ENCODE peak calls at places on chromosomes 16 and 17, in eight cellular contexts. X, M, V, D, K, C, Y and W are unnamed samples.

GRCh38 chr17:66966529-66967418 is 2.3 kb downstream of the CACNG4 start:
- DNase-seq in X (no peak), M (no peak), V (no peak), D (no peak), K (no peak), C (no peak), Y (no peak), W (no peak)

GRCh38 chr17:77581480-77581879 is 377.0 kb upstream of the TNRC6C start:
- DNase-seq in X (no peak), M (no peak), V (no peak), D (no peak), K (no peak), C (no peak), Y (no peak), W (no peak)

GRCh38 chr17:78131172-78132085 is 858 bp downstream of the TMC8 start:
- DNase-seq in X (no peak), M (no peak), V (no peak), D (no peak), K (no peak), C (no peak), Y (no peak), W (no peak)

GRCh38 chr17:81578038-81578441 is 25.9 kb upstream of the FAAP100 start:
- DNase-seq in X (no peak), M (no peak), V (no peak), D (no peak), K (no peak), C (no peak), Y (no peak), W (no peak)

GRCh38 chr16:397135-397661 is at the start of gene NME4:
- DNase-seq in X (peak), M (no peak), V (peak), D (peak), K (no peak), C (peak), Y (peak), W (no peak)

GRCh38 chr16:23509763-23510153 is 536 bp downstream of the GGA2 start:
- DNase-seq in X (no peak), M (no peak), V (peak), D (peak), K (no peak), C (peak), Y (no peak), W (no peak)

GRCh38 chr17:1123397-1124237 is 56.2 kb downstream of the ABR start:
- DNase-seq in X (no peak), M (no peak), V (no peak), D (no peak), K (no peak), C (peak), Y (no peak), W (no peak)

GRCh38 chr17:81523139-81524062 is 4.8 kb upstream of the FSCN2 start:
- DNase-seq in X (no peak), M (no peak), V (peak), D (peak), K (no peak), C (peak), Y (no peak), W (no peak)

GRCh38 chr16:4696172-4696904 is 3.0 kb downstream of the NUDT16L1 start:
- DNase-seq in X (no peak), M (peak), V (peak), D (no peak), K (no peak), C (peak), Y (no peak), W (no peak)

GRCh38 chr17:61007980-61008379 is 330.3 kb downstream of the BCAS3 start:
- DNase-seq in X (no peak), M (no peak), V (no peak), D (no peak), K (no peak), C (no peak), Y (no peak), W (no peak)

GRCh38 chr17:38672788-38673713 is 1.7 kb downstream of the EPOP start:
- DNase-seq in X (no peak), M (no peak), V (no peak), D (no peak), K (no peak), C (no peak), Y (no peak), W (no peak)

GRCh38 chr17:80752369-80752705 is 207.7 kb downstream of the RPTOR start:
- DNase-seq in X (no peak), M (no peak), V (no peak), D (no peak), K (no peak), C (no peak), Y (no peak), W (no peak)

GRCh38 chr17:60155427-60155814 is 5.6 kb downstream of the CA4 start:
- DNase-seq in X (no peak), M (no peak), V (no peak), D (no peak), K (no peak), C (no peak), Y (no peak), W (no peak)

GRCh38 chr17:76458580-76459490 is 5.9 kb upstream of the UBE2O start:
- DNase-seq in X (peak), M (no peak), V (peak), D (peak), K (no peak), C (peak), Y (no peak), W (peak)

GRCh38 chr16:62665269-62665668 is 629.0 kb upstream of the CDH8 start:
- DNase-seq in X (no peak), M (no peak), V (no peak), D (peak), K (no peak), C (no peak), Y (no peak), W (no peak)

GRCh38 chr17:57541472-57542394 is 203.4 kb downstream of the CCDC182 start:
- DNase-seq in X (no peak), M (no peak), V (no peak), D (no peak), K (no peak), C (peak), Y (no peak), W (no peak)

GRCh38 chr17:21358682-21359482 is 17.3 kb upstream of the KCNJ12 start:
- DNase-seq in X (no peak), M (no peak), V (no peak), D (no peak), K (no peak), C (peak), Y (no peak), W (no peak)

GRCh38 chr17:42684929-42685556 is 2.7 kb downstream of the CNTNAP1 start:
- DNase-seq in X (no peak), M (no peak), V (no peak), D (no peak), K (no peak), C (no peak), Y (no peak), W (no peak)

GRCh38 chr17:48498168-48498840 is 32.5 kb downstream of the HOXB1 start:
- DNase-seq in X (no peak), M (no peak), V (no peak), D (no peak), K (no peak), C (no peak), Y (no peak), W (no peak)

GRCh38 chr17:58005728-58006562 is 1.1 kb downstream of the SRSF1 start:
- DNase-seq in X (no peak), M (no peak), V (no peak), D (no peak), K (no peak), C (no peak), Y (no peak), W (no peak)

GRCh38 chr17:48127371-48128051 is 19.9 kb downstream of the SNX11 start:
- DNase-seq in X (peak), M (no peak), V (no peak), D (no peak), K (no peak), C (no peak), Y (no peak), W (no peak)

GRCh38 chr16:89599451-89599858 is 14.0 kb upstream of the DPEP1 start:
- DNase-seq in X (peak), M (no peak), V (no peak), D (no peak), K (no peak), C (no peak), Y (no peak), W (no peak)

GRCh38 chr17:53950858-53951250 is 128.1 kb downstream of the KIF2B start:
- DNase-seq in X (no peak), M (no peak), V (no peak), D (no peak), K (no peak), C (no peak), Y (no peak), W (no peak)

GRCh38 chr16:9340402-9341095 is 249.1 kb downstream of the HAPSTR1 start:
- DNase-seq in X (no peak), M (no peak), V (no peak), D (no peak), K (no peak), C (no peak), Y (no peak), W (no peak)
- TF ChIP-seq CTCF in X (no peak), M (no peak), V (no peak), D (no peak), K (no peak), C (no peak), Y (no peak), W (no peak)

GRCh38 chr16:85613609-85614337 is 651 bp downstream of the GSE1 start:
- DNase-seq in X (peak), M (peak), V (peak), D (no peak), K (no peak), C (peak), Y (peak), W (peak)

GRCh38 chr16:85611455-85612190 is 1.5 kb upstream of the GSE1 start:
- DNase-seq in X (no peak), M (peak), V (peak), D (no peak), K (peak), C (peak), Y (peak), W (peak)

GRCh38 chr16:85611205-85611454 is 2.0 kb upstream of the GSE1 start:
- DNase-seq in X (no peak), M (no peak), V (no peak), D (no peak), K (no peak), C (peak), Y (no peak), W (no peak)

GRCh38 chr16:85612801-85613608 is at the start of gene GSE1:
- DNase-seq in X (peak), M (peak), V (peak), D (peak), K (no peak), C (peak), Y (peak), W (peak)

GRCh38 chr16:85612191-85612800 is 826 bp upstream of the GSE1 start:
- DNase-seq in X (peak), M (peak), V (peak), D (no peak), K (peak), C (peak), Y (peak), W (peak)
- TF ChIP-seq CTCF in X (no peak), M (no peak), V (no peak), D (no peak), K (no peak), C (no peak), Y (no peak), W (no peak)

GRCh38 chr16:2508722-2509400 is 4.9 kb upstream of the ATP6V0C start:
- DNase-seq in X (no peak), M (no peak), V (no peak), D (no peak), K (no peak), C (no peak), Y (no peak), W (no peak)
- TF ChIP-seq CTCF in X (no peak), M (no peak), V (no peak), D (no peak), K (no peak), C (no peak), Y (no peak), W (no peak)

DNA sequence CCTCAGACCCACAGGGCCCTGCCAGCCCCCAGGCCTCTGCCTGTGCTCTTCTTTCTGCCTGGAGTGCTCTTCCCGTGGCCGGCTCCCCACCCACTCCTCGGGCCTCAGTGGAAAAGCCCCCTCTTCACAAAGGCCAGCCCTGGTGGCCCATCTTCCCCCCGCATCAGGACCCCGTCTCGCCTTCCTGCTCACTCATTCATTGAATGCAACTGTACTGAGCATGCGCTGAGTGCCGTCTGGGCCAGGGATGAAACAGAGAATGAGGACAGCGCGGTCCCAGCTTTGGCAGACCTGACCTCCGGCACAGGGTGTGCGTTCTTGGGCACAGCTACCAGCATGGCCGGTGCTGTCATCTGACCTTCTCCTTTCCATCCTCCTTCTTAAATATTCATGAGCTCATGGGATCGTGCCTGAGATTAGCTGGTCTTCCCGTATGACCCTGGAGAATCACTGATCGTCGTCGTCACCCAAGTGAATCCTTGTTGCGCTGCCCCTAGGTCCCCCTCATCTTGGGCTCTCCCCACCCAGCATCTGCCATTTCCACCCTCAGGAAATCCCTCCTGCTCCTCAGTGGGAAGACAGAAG is 16.4 kb upstream of the OSGIN1 start:
- DNase-seq in X (no peak), M (no peak), V (no peak), D (no peak), K (no peak), C (no peak), Y (no peak), W (no peak)
- TF ChIP-seq CTCF in X (no peak), M (no peak), V (no peak), D (no peak), K (no peak), C (no peak), Y (no peak), W (no peak)

GRCh38 chr16:29805232-29806095 is 865 bp upstream of the MAZ start:
- DNase-seq in X (peak), M (peak), V (peak), D (peak), K (peak), C (peak), Y (peak), W (peak)
- TF ChIP-seq CTCF in X (no peak), M (no peak), V (peak), D (peak), K (peak), C (no peak), Y (no peak), W (no peak)

GRCh38 chr16:81483064-81483969 is 38.7 kb downstream of the CMIP start:
- DNase-seq in X (no peak), M (no peak), V (no peak), D (no peak), K (no peak), C (no peak), Y (peak), W (no peak)

GRCh38 chr16:81478876-81479496 is 34.4 kb downstream of the CMIP start:
- DNase-seq in X (peak), M (peak), V (peak), D (no peak), K (no peak), C (peak), Y (no peak), W (peak)

GRCh38 chr16:81482329-81483063 is 37.9 kb downstream of the CMIP start:
- DNase-seq in X (no peak), M (no peak), V (no peak), D (no peak), K (no peak), C (no peak), Y (peak), W (no peak)

GRCh38 chr16:81478294-81478693 is 33.7 kb downstream of the CMIP start:
- DNase-seq in X (no peak), M (no peak), V (no peak), D (no peak), K (no peak), C (no peak), Y (no peak), W (no peak)

DNA sequence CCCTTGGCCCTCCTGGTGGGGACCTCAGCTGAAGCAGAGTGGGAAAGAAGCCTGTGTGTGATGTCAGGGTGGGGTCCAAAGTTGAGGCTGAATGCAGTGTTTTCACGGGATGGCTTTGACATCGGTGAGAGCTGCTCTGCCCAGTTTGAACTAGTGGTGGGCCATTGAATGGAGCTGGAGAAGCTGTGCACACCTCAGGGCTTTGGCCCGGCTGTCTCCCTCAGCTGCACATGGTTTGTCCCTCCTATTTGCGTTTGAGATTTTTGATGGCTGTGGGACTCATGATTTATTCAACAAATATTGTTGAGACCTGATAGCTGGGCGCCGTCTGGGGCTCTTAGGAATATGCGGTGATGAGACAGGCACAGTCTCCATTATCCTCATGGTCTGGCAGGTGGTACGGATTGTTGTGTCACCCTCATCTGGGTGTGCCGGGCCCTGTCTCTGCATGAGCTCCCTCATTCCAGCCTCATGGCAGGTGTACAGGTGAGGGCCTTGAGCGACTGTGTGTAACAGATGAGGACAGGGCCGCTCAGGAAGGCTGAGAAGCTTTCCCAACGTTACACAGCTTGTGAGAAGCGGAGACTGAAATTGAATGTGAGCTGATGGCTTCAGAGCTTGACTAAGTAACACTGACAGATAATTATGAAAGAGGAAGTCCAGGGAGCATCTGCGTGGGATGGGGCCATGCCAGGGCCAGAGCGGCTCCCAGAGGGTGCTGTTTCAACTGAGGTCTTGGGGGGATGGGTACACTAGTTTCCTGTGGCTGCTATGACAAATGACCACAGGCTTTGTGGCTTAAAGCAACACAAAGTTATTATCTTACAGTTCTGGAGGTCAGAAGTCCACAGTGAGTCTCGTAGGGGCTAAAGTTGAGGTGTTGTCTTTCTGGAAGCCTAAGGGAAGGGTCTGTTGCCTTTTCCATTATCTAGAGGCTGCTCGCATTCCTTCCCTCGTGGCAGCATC is 36.5 kb downstream of the CMIP start:
- DNase-seq in X (peak), M (peak), V (peak), D (no peak), K (no peak), C (peak), Y (peak), W (peak)
- TF ChIP-seq CTCF in X (peak), M (no peak), V (no peak), D (no peak), K (no peak), C (no peak), Y (no peak), W (no peak)